ENCODE peak calls at places on chromosomes 2 and 18, in four cellular contexts. R is IMR-90, X is K562, L is GM12878. E is an unnamed sample.

GRCh38 chr2:129936334-129936934 is 43.0 kb upstream of the RAB6C start:
- DNase-seq in R (no peak), X (peak), L (no peak), E (no peak)

GRCh38 chr2:79817288-79817687 is 304.4 kb downstream of the CTNNA2 start:
- DNase-seq in R (no peak), X (no peak), L (no peak), E (no peak)

GRCh38 chr18:58216071-58216471 is 172.0 kb downstream of the NEDD4L start:
- DNase-seq in R (no peak), X (peak), L (no peak), E (no peak)

GRCh38 chr2:100878000-100878786 is 58.3 kb downstream of the NPAS2 start:
- DNase-seq in R (no peak), X (no peak), L (no peak), E (peak)

GRCh38 chr2:241741016-241741415 is 6.6 kb downstream of the D2HGDH start:
- DNase-seq in R (no peak), X (no peak), L (no peak), E (no peak)

GRCh38 chr2:131493199-131494018 is 1.2 kb upstream of the MZT2A start:
- DNase-seq in R (no peak), X (peak), L (no peak), E (peak)

GRCh38 chr2:224778474-224778877 is 62.3 kb upstream of the CCDC195 start:
- DNase-seq in R (peak), X (peak), L (peak), E (peak)

GRCh38 chr2:172672999-172673726 is 62.5 kb upstream of the RAPGEF4 start:
- DNase-seq in R (no peak), X (no peak), L (no peak), E (peak)

GRCh38 chr2:241312082-241312481 is 3.4 kb downstream of the HDLBP start:
- DNase-seq in R (peak), X (no peak), L (no peak), E (no peak)

GRCh38 chr2:21646449-21646848 is 522.7 kb downstream of the TDRD15 start:
- DNase-seq in R (no peak), X (no peak), L (no peak), E (no peak)

GRCh38 chr2:155309483-155309882 is 611.0 kb downstream of the KCNJ3 start:
- DNase-seq in R (no peak), X (no peak), L (no peak), E (no peak)

GRCh38 chr2:27509326-27509725 is 12.7 kb downstream of the GCKR start:
- DNase-seq in R (peak), X (no peak), L (no peak), E (no peak)

GRCh38 chr2:196677404-196677803 is 37.9 kb downstream of the CCDC150 start:
- DNase-seq in R (peak), X (no peak), L (no peak), E (no peak)

GRCh38 chr18:10304853-10305252 is 149.6 kb upstream of the APCDD1 start:
- DNase-seq in R (peak), X (no peak), L (no peak), E (no peak)

GRCh38 chr2:160324161-160324768 is 124.2 kb upstream of the ITGB6 start:
- DNase-seq in R (peak), X (peak), L (no peak), E (peak)

GRCh38 chr2:130337735-130338325 is 4.9 kb upstream of the IMP4 start:
- DNase-seq in R (peak), X (peak), L (no peak), E (no peak)

GRCh38 chr2:96954490-96954846 is 31.9 kb downstream of the FAM178B start:
- DNase-seq in R (peak), X (no peak), L (peak), E (peak)

GRCh38 chr18:55999641-56000040 is 411.6 kb upstream of the TCF4 start:
- DNase-seq in R (no peak), X (no peak), L (no peak), E (no peak)

GRCh38 chr2:135913726-135914365 is 37.6 kb upstream of the MCM6 start:
- DNase-seq in R (peak), X (peak), L (no peak), E (peak)

GRCh38 chr2:120431386-120432292 is 85.7 kb downstream of the INHBB start:
- DNase-seq in R (no peak), X (no peak), L (no peak), E (no peak)

GRCh38 chr2:140929866-140930265 is 1201.0 kb downstream of the LRP1B start:
- DNase-seq in R (no peak), X (no peak), L (no peak), E (no peak)

GRCh38 chr2:11305958-11306357 is 38.5 kb downstream of the ROCK2 start:
- DNase-seq in R (peak), X (no peak), L (no peak), E (no peak)

GRCh38 chr2:74922592-74923227 is 35.7 kb upstream of the POLE4 start:
- DNase-seq in R (peak), X (no peak), L (no peak), E (peak)
- TF ChIP-seq FOS in R (no peak), X (no peak), L (no peak), E (no peak)

DNA sequence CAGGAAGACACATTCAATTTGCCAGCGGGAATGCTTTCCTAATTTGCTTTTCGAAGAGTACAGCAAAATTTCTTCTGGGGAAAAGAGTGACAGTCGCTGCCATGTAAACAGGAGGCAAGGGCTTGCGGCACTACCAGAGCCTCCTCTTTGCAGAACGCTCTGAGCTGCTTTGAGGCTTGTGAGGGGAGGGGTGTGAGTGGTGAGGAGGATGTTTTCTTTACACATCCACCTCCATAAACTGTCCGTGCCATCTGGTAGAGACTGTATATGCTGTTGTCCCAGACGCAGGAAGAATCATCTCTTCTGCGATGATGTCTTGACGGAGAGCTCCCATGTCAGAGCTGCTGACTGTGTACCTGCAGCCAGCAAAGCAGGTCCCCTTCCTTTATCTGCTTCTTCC is 138.0 kb downstream of the SOCS6 start:
- DNase-seq in R (no peak), X (no peak), L (no peak), E (no peak)
- TF ChIP-seq FOS in R (no peak), X (no peak), L (no peak), E (no peak)

GRCh38 chr2:63842149-63843061 is 709 bp downstream of the UGP2 start:
- DNase-seq in R (peak), X (peak), L (no peak), E (peak)

GRCh38 chr2:63843093-63843492 is 1.4 kb downstream of the UGP2 start:
- DNase-seq in R (no peak), X (no peak), L (no peak), E (no peak)

GRCh38 chr2:63841254-63842022 is at the start of gene UGP2:
- DNase-seq in R (peak), X (peak), L (peak), E (peak)

GRCh38 chr2:63840785-63841253 is 877 bp upstream of the UGP2 start:
- DNase-seq in R (peak), X (peak), L (peak), E (peak)

GRCh38 chr2:63840081-63840784 is 1.5 kb upstream of the UGP2 start:
- DNase-seq in R (no peak), X (no peak), L (no peak), E (no peak)
- TF ChIP-seq FOS in R (no peak), X (no peak), L (no peak), E (no peak)

GRCh38 chr2:217743407-217743806 is 259.4 kb downstream of the TNS1 start:
- DNase-seq in R (no peak), X (no peak), L (no peak), E (no peak)

GRCh38 chr2:217742837-217743236 is 260.0 kb downstream of the TNS1 start:
- DNase-seq in R (no peak), X (no peak), L (no peak), E (no peak)

GRCh38 chr2:217749009-217749408 is 253.8 kb downstream of the TNS1 start:
- DNase-seq in R (no peak), X (no peak), L (no peak), E (no peak)

GRCh38 chr2:217743980-217744761 is 258.6 kb downstream of the TNS1 start:
- DNase-seq in R (peak), X (no peak), L (no peak), E (no peak)

GRCh38 chr2:217746741-217747287 is 256.0 kb downstream of the TNS1 start:
- DNase-seq in R (peak), X (no peak), L (no peak), E (peak)
- TF ChIP-seq FOS in R (no peak), X (no peak), L (no peak), E (no peak)

DNA sequence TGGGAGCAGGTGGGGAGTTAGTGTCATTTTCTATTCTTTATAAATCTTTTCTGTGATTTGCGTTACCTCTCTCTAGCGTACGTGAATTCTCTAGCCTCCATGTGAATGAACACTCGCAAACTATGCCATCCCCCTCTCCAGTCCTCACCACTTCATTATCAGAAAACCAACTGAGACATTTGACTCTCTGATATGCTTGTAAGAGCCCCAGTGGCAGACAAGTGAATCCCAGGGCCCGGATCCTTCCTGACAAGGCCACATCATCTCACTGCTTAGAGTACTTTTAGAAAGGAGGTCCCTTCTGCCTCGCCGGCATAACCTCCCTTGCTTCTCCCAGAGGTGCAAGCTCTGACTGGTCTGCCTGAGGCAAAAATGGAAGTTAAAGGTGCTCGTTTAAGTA is 114.7 kb upstream of the MSTN start:
- DNase-seq in R (no peak), X (no peak), L (no peak), E (no peak)
- TF ChIP-seq FOS in R (no peak), X (no peak), L (no peak), E (no peak)

GRCh38 chr2:219173176-219173575 is 3.3 kb upstream of the SLC23A3 start:
- DNase-seq in R (no peak), X (no peak), L (no peak), E (no peak)

GRCh38 chr2:219172231-219173154 is 2.7 kb upstream of the SLC23A3 start:
- DNase-seq in R (no peak), X (no peak), L (no peak), E (no peak)

GRCh38 chr2:219169950-219170654 is at the start of gene SLC23A3:
- DNase-seq in R (no peak), X (no peak), L (no peak), E (no peak)

GRCh38 chr2:219168932-219169331 is 897 bp downstream of the SLC23A3 start:
- DNase-seq in R (no peak), X (no peak), L (no peak), E (no peak)

GRCh38 chr2:219171231-219171651 is 1.4 kb upstream of the SLC23A3 start:
- DNase-seq in R (peak), X (peak), L (no peak), E (peak)
- TF ChIP-seq FOS in R (no peak), X (no peak), L (no peak), E (no peak)

GRCh38 chr2:72673279-72673678 is 152.6 kb downstream of the EXOC6B start:
- DNase-seq in R (peak), X (no peak), L (no peak), E (no peak)
- TF ChIP-seq FOS in R (no peak), X (no peak), L (no peak), E (no peak)

GRCh38 chr2:3424171-3424795 is 44.8 kb downstream of the TRAPPC12 start:
- DNase-seq in R (no peak), X (no peak), L (no peak), E (no peak)

GRCh38 chr2:3421053-3421452 is 41.6 kb downstream of the TRAPPC12 start:
- DNase-seq in R (peak), X (no peak), L (no peak), E (no peak)

GRCh38 chr2:3421541-3421940 is 42.0 kb downstream of the TRAPPC12 start:
- DNase-seq in R (no peak), X (no peak), L (no peak), E (no peak)

GRCh38 chr2:3422161-3422767 is 42.8 kb downstream of the TRAPPC12 start:
- DNase-seq in R (no peak), X (no peak), L (peak), E (no peak)

GRCh38 chr2:3423492-3424170 is 44.1 kb downstream of the TRAPPC12 start:
- DNase-seq in R (peak), X (peak), L (peak), E (peak)
- TF ChIP-seq FOS in R (no peak), X (no peak), L (no peak), E (no peak)

GRCh38 chr18:51339866-51340265 is 142.4 kb upstream of the MEX3C start:
- DNase-seq in R (no peak), X (no peak), L (no peak), E (no peak)
- TF ChIP-seq FOS in R (no peak), X (no peak), L (no peak), E (no peak)

DNA sequence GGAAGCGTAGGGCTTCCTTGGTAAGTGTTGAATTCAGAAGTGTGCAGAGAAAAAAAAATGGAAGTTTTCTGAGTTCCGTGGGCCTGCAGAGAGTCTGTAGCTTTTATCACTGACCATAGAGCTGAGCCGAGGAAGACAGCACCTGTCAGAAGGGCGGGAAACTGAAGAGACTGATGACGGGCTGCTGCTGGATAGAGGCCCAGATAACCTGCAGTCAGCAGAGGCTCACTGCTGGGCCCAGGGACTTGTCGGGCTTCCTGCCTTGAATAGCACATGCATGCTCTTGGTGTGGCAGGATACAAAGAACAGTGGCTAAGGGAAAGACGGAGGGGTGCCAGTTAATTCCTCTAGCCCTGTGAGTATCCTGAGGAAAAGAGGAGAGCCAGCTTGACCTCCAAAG is 166.4 kb downstream of the MGAT5 start:
- DNase-seq in R (no peak), X (peak), L (no peak), E (no peak)
- TF ChIP-seq FOS in R (no peak), X (no peak), L (no peak), E (no peak)